ENCODE peak calls at places on chromosomes 7 and 10, in four cellular contexts. One of them, this sample, is unnamed.

GRCh38 chr10:84537447-84537931 is 209.1 kb downstream of the CCSER2 start:
- DNase-seq in EL: peak
- DNase-seq in RPMI7951: peak
- DNase-seq in NCI-H774: peak
- DNase-seq in this sample: peak

GRCh38 chr10:100775346-100775745 is 30.0 kb downstream of the PAX2 start:
- DNase-seq in EL: peak
- DNase-seq in NCI-H774: no peak
- DNase-seq in RPMI7951: peak
- DNase-seq in this sample: peak

GRCh38 chr7:85068796-85069195 is 118.1 kb downstream of the SEMA3D start:
- DNase-seq in RPMI7951: peak
- DNase-seq in NCI-H774: no peak
- DNase-seq in EL: peak
- DNase-seq in this sample: peak

GRCh38 chr10:129690248-129691070 is 223.4 kb downstream of the MGMT start:
- DNase-seq in NCI-H774: no peak
- DNase-seq in EL: no peak
- DNase-seq in RPMI7951: no peak
- DNase-seq in this sample: no peak

GRCh38 chr7:31979690-31980330 is 90.4 kb downstream of the PDE1C start:
- DNase-seq in RPMI7951: no peak
- DNase-seq in NCI-H774: no peak
- DNase-seq in EL: no peak
- DNase-seq in this sample: no peak

GRCh38 chr10:32938554-32939061 is 19.4 kb downstream of the ITGB1 start:
- DNase-seq in RPMI7951: peak
- DNase-seq in NCI-H774: peak
- DNase-seq in EL: peak
- DNase-seq in this sample: peak

GRCh38 chr7:96028729-96029128 is 256.4 kb downstream of the DYNC1I1 start:
- DNase-seq in NCI-H774: no peak
- DNase-seq in RPMI7951: no peak
- DNase-seq in EL: no peak
- DNase-seq in this sample: no peak

GRCh38 chr10:123241391-123242141 is 87.4 kb downstream of the BUB3 start:
- DNase-seq in EL: no peak
- DNase-seq in NCI-H774: no peak
- DNase-seq in RPMI7951: no peak
- DNase-seq in this sample: no peak

GRCh38 chr10:104128214-104128613 is 6.2 kb downstream of the SFR1 start:
- DNase-seq in NCI-H774: no peak
- DNase-seq in RPMI7951: peak
- DNase-seq in EL: peak
- DNase-seq in this sample: peak

GRCh38 chr10:122181901-122182799 is 88.9 kb upstream of the BTBD16 start:
- DNase-seq in RPMI7951: peak
- DNase-seq in NCI-H774: peak
- DNase-seq in EL: no peak
- DNase-seq in this sample: peak

GRCh38 chr10:79391231-79392019 is 44.2 kb downstream of the PPIF start:
- DNase-seq in NCI-H774: no peak
- DNase-seq in RPMI7951: no peak
- DNase-seq in EL: no peak
- DNase-seq in this sample: no peak

GRCh38 chr10:106819490-106819889 is 345.0 kb downstream of the SORCS1 start:
- DNase-seq in RPMI7951: no peak
- DNase-seq in EL: no peak
- DNase-seq in NCI-H774: no peak
- DNase-seq in this sample: no peak

GRCh38 chr10:74799840-74800239 is 26.6 kb upstream of the KAT6B start:
- DNase-seq in RPMI7951: peak
- DNase-seq in NCI-H774: no peak
- DNase-seq in EL: peak
- DNase-seq in this sample: no peak

GRCh38 chr10:101695404-101695732 is 398 bp upstream of the FBXW4 start:
- DNase-seq in RPMI7951: peak
- DNase-seq in NCI-H774: no peak
- DNase-seq in EL: peak
- DNase-seq in this sample: no peak

GRCh38 chr10:95963202-95963991 is 55.6 kb downstream of the CC2D2B start:
- DNase-seq in EL: no peak
- DNase-seq in RPMI7951: no peak
- DNase-seq in NCI-H774: no peak
- DNase-seq in this sample: no peak

GRCh38 chr7:400901-401485 is 111.0 kb downstream of the FOXL3 start:
- DNase-seq in RPMI7951: no peak
- DNase-seq in NCI-H774: no peak
- DNase-seq in EL: no peak
- DNase-seq in this sample: no peak

GRCh38 chr7:46725838-46726237 is 804.8 kb upstream of the IGFBP3 start:
- DNase-seq in NCI-H774: no peak
- DNase-seq in EL: peak
- DNase-seq in RPMI7951: peak
- DNase-seq in this sample: no peak

GRCh38 chr7:131521651-131522163 is 34.7 kb downstream of the PODXL start:
- DNase-seq in EL: no peak
- DNase-seq in RPMI7951: peak
- DNase-seq in NCI-H774: no peak
- DNase-seq in this sample: peak

GRCh38 chr10:563827-564226 is 125.6 kb downstream of the DIP2C start:
- DNase-seq in NCI-H774: no peak
- DNase-seq in EL: no peak
- DNase-seq in RPMI7951: no peak
- DNase-seq in this sample: no peak

GRCh38 chr7:150740053-150740452 is 2.8 kb downstream of the GIMAP5 start:
- DNase-seq in NCI-H774: no peak
- DNase-seq in RPMI7951: no peak
- DNase-seq in EL: no peak
- DNase-seq in this sample: no peak

GRCh38 chr10:5484205-5484604 is 15.2 kb downstream of the CALML5 start:
- DNase-seq in NCI-H774: no peak
- DNase-seq in EL: no peak
- DNase-seq in RPMI7951: peak
- DNase-seq in this sample: peak

GRCh38 chr7:134316539-134317344 is at the start of gene SLC35B4:
- DNase-seq in NCI-H774: peak
- DNase-seq in RPMI7951: peak
- DNase-seq in EL: peak
- DNase-seq in this sample: peak